ENCODE peak calls at places on chromosomes 5 and 9, in eight cellular contexts. Z, X, V, N, R, U, L and K are unnamed samples.

GRCh38 chr9:137188086-137188489 is 272 bp downstream of the ANAPC2 start:
- ATAC-seq in Z (peak), X (no peak), V (no peak), N (peak), R (no peak), U (peak), L (no peak), K (peak)

GRCh38 chr9:125366676-125367075 is 105.0 kb downstream of the GAPVD1 start:
- ATAC-seq in Z (no peak), X (no peak), V (no peak), N (no peak), R (no peak), U (no peak), L (no peak), K (no peak)

GRCh38 chr5:125198270-125198974 is 452.0 kb upstream of the ZNF608 start:
- ATAC-seq in Z (no peak), X (peak), V (no peak), N (no peak), R (no peak), U (no peak), L (peak), K (no peak)

GRCh38 chr5:122091942-122092600 is 14.0 kb upstream of the LOX start:
- ATAC-seq in Z (peak), X (no peak), V (no peak), N (no peak), R (no peak), U (no peak), L (no peak), K (no peak)

GRCh38 chr9:110257971-110258370 is 1.7 kb upstream of the TXN start:
- ATAC-seq in Z (no peak), X (no peak), V (no peak), N (no peak), R (no peak), U (no peak), L (no peak), K (no peak)

GRCh38 chr9:95383198-95383673 is 65.7 kb upstream of the FANCC start:
- ATAC-seq in Z (peak), X (no peak), V (no peak), N (no peak), R (no peak), U (no peak), L (no peak), K (no peak)

GRCh38 chr5:146751781-146752401 is 126.7 kb downstream of the PPP2R2B start:
- ATAC-seq in Z (no peak), X (no peak), V (peak), N (peak), R (no peak), U (peak), L (no peak), K (peak)

GRCh38 chr9:70902705-70903131 is 218.7 kb downstream of the TRPM3 start:
- ATAC-seq in Z (peak), X (peak), V (no peak), N (no peak), R (no peak), U (no peak), L (peak), K (peak)

GRCh38 chr5:149073217-149073616 is 10.4 kb upstream of the SH3TC2 start:
- ATAC-seq in Z (peak), X (no peak), V (no peak), N (no peak), R (no peak), U (no peak), L (no peak), K (no peak)

GRCh38 chr5:129903466-129904101 is 681 bp upstream of the CHSY3 start:
- ATAC-seq in Z (peak), X (no peak), V (no peak), N (no peak), R (peak), U (no peak), L (no peak), K (no peak)

GRCh38 chr9:35696520-35697215 is 6.9 kb upstream of the TPM2 start:
- ATAC-seq in Z (peak), X (peak), V (peak), N (peak), R (peak), U (peak), L (peak), K (peak)

GRCh38 chr9:93898026-93898425 is 57.1 kb downstream of the BARX1 start:
- ATAC-seq in Z (no peak), X (no peak), V (peak), N (no peak), R (no peak), U (peak), L (no peak), K (no peak)

GRCh38 chr5:141223112-141223783 is at the start of gene PCDHB14:
- ATAC-seq in Z (no peak), X (no peak), V (no peak), N (no peak), R (no peak), U (no peak), L (no peak), K (no peak)

GRCh38 chr5:173806270-173807035 is 81.7 kb upstream of the CPEB4 start:
- ATAC-seq in Z (no peak), X (no peak), V (no peak), N (no peak), R (no peak), U (no peak), L (no peak), K (no peak)

GRCh38 chr5:27963050-27963783 is 924.8 kb upstream of the CDH9 start:
- ATAC-seq in Z (no peak), X (no peak), V (no peak), N (no peak), R (no peak), U (no peak), L (no peak), K (no peak)